ENCODE peak calls at places on chromosomes 5 and 9, in six cellular contexts. X is heart left ventricle; S is right lobe of liver; J is dorsolateral prefrontal cortex; T is effector memory CD4-positive, alpha-beta T cell; L is heart right ventricle. W is an unnamed sample.

GRCh38 chr5:172106511-172107356 is 81.3 kb downstream of the STK10 start:
- DNase-seq in X (peak), S (peak), J (peak), T (peak), L (no peak), W (peak)

GRCh38 chr9:124657526-124657925 is 113.6 kb downstream of the NR6A1 start:
- DNase-seq in X (no peak), S (no peak), J (no peak), T (no peak), L (no peak), W (no peak)

GRCh38 chr5:146334074-146334533 is 4.5 kb upstream of the POU4F3 start:
- DNase-seq in X (no peak), S (no peak), J (no peak), T (no peak), L (no peak), W (no peak)

GRCh38 chr5:168282120-168282519 is 9.3 kb upstream of the WWC1 start:
- DNase-seq in X (no peak), S (no peak), J (no peak), T (no peak), L (no peak), W (no peak)

GRCh38 chr9:22103650-22104575 is 94.8 kb upstream of the CDKN2B start:
- DNase-seq in X (no peak), S (no peak), J (no peak), T (no peak), L (no peak), W (no peak)

GRCh38 chr9:74784506-74784905 is 103.2 kb downstream of the TRPM6 start:
- DNase-seq in X (no peak), S (no peak), J (no peak), T (no peak), L (no peak), W (no peak)

GRCh38 chr9:129810788-129811187 is 7.8 kb downstream of the TOR1B start:
- DNase-seq in X (peak), S (no peak), J (no peak), T (no peak), L (no peak), W (no peak)

GRCh38 chr5:94893404-94894145 is 275.1 kb downstream of the SLF1 start:
- DNase-seq in X (no peak), S (no peak), J (no peak), T (no peak), L (no peak), W (no peak)

GRCh38 chr5:172583931-172584511 is 57.0 kb upstream of the NEURL1B start:
- DNase-seq in X (peak), S (no peak), J (no peak), T (no peak), L (peak), W (no peak)

GRCh38 chr9:105385372-105385985 is 62.4 kb upstream of the FSD1L start:
- DNase-seq in X (no peak), S (no peak), J (no peak), T (no peak), L (peak), W (no peak)

GRCh38 chr5:142852361-142852760 is 82.2 kb downstream of the ARHGAP26 start:
- DNase-seq in X (no peak), S (no peak), J (no peak), T (no peak), L (no peak), W (no peak)

GRCh38 chr5:166695311-166695710 is 1596.1 kb upstream of the WWC1 start:
- DNase-seq in X (no peak), S (no peak), J (no peak), T (no peak), L (no peak), W (no peak)

GRCh38 chr5:4802044-4802443 is 338.1 kb upstream of the ADAMTS16 start:
- DNase-seq in X (no peak), S (no peak), J (no peak), T (no peak), L (no peak), W (no peak)

GRCh38 chr9:100589582-100589981 is 11.7 kb downstream of the CAVIN4 start:
- DNase-seq in X (no peak), S (no peak), J (no peak), T (no peak), L (no peak), W (no peak)

GRCh38 chr5:73030995-73031394 is 75.2 kb downstream of the FCHO2 start:
- DNase-seq in X (no peak), S (no peak), J (no peak), T (no peak), L (no peak), W (no peak)

GRCh38 chr5:173629628-173630027 is 13.2 kb upstream of the BOD1 start:
- DNase-seq in X (no peak), S (no peak), J (no peak), T (no peak), L (no peak), W (no peak)

GRCh38 chr5:127994087-127994660 is 89.4 kb upstream of the SLC12A2 start:
- DNase-seq in X (no peak), S (no peak), J (no peak), T (no peak), L (no peak), W (no peak)

GRCh38 chr5:127998950-127999349 is 84.6 kb upstream of the SLC12A2 start:
- DNase-seq in X (no peak), S (no peak), J (no peak), T (no peak), L (no peak), W (no peak)

GRCh38 chr5:127999909-128000308 is 83.7 kb upstream of the SLC12A2 start:
- DNase-seq in X (no peak), S (no peak), J (no peak), T (no peak), L (no peak), W (no peak)

GRCh38 chr5:127995556-127995955 is 88.0 kb upstream of the SLC12A2 start:
- DNase-seq in X (no peak), S (no peak), J (no peak), T (no peak), L (no peak), W (no peak)

GRCh38 chr5:127997131-127997775 is 86.3 kb upstream of the SLC12A2 start:
- DNase-seq in X (no peak), S (no peak), J (no peak), T (no peak), L (no peak), W (no peak)
- H3K27ac ChIP-seq in X (no peak), S (no peak), J (peak), T (no peak), L (no peak), W (no peak)

GRCh38 chr9:132840980-132841379 is 37.1 kb downstream of the AK8 start:
- DNase-seq in X (no peak), S (no peak), J (no peak), T (no peak), L (no peak), W (peak)

GRCh38 chr9:132838291-132838690 is 39.8 kb downstream of the AK8 start:
- DNase-seq in X (no peak), S (no peak), J (no peak), T (no peak), L (no peak), W (no peak)

GRCh38 chr9:132846918-132847515 is 31.1 kb downstream of the AK8 start:
- DNase-seq in X (no peak), S (no peak), J (no peak), T (no peak), L (no peak), W (no peak)

GRCh38 chr9:132846109-132846917 is 31.8 kb downstream of the AK8 start:
- DNase-seq in X (no peak), S (no peak), J (no peak), T (no peak), L (no peak), W (no peak)

DNA sequence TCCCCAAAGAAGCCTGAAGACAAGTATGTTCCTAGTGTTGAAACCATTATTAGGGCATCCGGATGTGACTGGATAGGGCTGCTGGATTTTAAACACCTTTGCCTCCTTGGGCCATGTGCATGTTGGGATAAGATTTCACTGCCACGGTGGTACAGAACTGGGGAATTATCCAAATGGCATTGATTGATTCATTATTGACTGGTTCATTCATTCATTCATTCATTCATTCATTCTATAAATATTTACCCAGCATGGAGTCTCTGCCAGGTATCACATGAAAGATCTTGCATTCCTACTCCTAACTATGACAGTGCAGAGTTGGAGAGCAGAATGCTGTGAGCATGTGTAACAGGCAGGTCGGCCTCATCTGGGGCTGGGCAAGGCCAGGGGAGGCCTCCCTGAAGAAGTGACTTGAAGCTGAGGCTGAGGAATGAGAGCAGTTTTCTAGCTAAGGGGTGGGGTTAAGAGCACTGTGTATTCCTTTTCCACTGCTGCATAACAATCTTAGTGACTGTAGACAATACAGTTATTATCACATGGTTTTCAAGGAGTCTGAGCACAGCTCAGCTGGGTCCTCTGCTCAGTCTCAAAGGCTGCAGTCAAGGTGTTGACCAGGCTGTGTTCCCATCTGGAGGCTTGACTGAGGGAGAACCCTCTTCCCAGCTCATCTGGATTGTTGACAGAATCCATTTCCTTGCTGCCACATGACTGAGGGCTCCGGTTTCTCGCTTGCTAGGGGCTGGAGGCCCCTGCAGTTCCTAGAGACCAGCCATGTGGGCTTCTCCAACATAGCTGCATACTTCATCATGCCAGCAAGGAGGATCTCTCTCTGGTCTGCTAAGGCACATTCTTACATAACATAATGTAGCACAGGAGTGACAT is 35.7 kb downstream of the AK8 start:
- DNase-seq in X (no peak), S (no peak), J (no peak), T (no peak), L (no peak), W (peak)
- H3K27ac ChIP-seq in X (no peak), S (no peak), J (no peak), T (no peak), L (no peak), W (no peak)

DNA sequence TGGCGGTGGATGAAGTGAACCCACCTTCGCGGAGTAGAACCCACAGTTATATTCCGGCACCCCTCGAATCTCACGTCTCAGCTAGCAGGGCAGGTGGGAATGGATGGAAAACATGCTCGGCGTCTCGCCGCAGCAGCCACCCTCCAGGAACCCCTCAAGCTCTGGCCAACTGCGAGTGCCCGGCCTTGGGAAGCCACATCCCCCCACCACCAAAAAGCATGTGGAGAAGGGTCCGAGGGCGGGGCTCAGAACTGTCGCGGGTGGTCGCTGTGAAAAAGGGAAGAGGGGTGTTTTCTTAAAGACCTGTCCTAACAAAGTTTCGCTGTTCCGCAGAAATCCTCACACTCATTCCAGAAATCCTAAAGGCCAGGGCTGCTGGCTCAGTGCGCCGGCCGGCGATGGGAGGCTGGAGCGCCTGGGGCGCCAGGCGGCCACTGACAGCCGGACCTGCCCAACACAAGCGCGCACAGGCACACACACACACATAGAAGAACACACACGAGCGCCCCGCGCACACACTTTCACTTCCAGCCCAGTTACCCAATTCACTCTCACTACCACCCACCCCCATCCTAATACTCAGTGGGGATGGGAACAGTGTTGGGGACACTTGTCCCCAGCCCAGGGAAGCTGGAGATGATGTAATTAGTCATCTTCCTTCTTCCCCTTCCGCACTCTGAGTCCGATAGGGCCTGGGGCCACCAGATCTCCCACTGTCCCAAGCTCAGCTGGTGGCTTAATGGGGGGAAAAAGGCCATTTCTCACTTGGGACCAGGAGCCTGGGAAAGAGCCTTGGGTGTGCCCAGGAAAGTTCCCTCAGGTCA is 2.0 kb downstream of the EBF1 start:
- DNase-seq in X (peak), S (no peak), J (no peak), T (no peak), L (peak), W (peak)
- H3K27ac ChIP-seq in X (peak), S (no peak), J (peak), T (no peak), L (peak), W (peak)

GRCh38 chr5:59287361-59287760 is 606.2 kb downstream of the PDE4D start:
- DNase-seq in X (no peak), S (no peak), J (no peak), T (no peak), L (no peak), W (no peak)
- H3K27ac ChIP-seq in X (no peak), S (no peak), J (no peak), T (no peak), L (no peak), W (no peak)

GRCh38 chr5:150647275-150648251 is 7.1 kb downstream of the SYNPO start:
- DNase-seq in X (peak), S (peak), J (no peak), T (no peak), L (peak), W (peak)
- H3K27ac ChIP-seq in X (peak), S (no peak), J (peak), T (no peak), L (peak), W (peak)

GRCh38 chr9:137406876-137407589 is 15.9 kb downstream of the EXD3 start:
- DNase-seq in X (peak), S (peak), J (peak), T (peak), L (peak), W (no peak)
- H3K27ac ChIP-seq in X (no peak), S (no peak), J (peak), T (no peak), L (peak), W (peak)

GRCh38 chr5:154788212-154788611 is 33.0 kb downstream of the LARP1 start:
- DNase-seq in X (no peak), S (no peak), J (no peak), T (no peak), L (no peak), W (no peak)
- H3K27ac ChIP-seq in X (peak), S (no peak), J (no peak), T (no peak), L (no peak), W (no peak)

W was measured in tibial artery.